ENCODE peak calls at places on chromosomes 2 and 18, in eight cellular contexts. O, R, Z, M, D, E, X and F are unnamed samples.

GRCh38 chr2:24489465-24489864 is 1.6 kb upstream of the NCOA1 start:
- DNase-seq in O (no peak), R (no peak), Z (no peak), M (no peak), D (no peak), E (no peak), X (no peak), F (no peak)

GRCh38 chr2:43169987-43170732 is 56.2 kb downstream of the ZFP36L2 start:
- DNase-seq in O (no peak), R (no peak), Z (no peak), M (no peak), D (no peak), E (peak; percentile 52), X (no peak), F (no peak)

GRCh38 chr2:239793851-239794250 is 231.3 kb downstream of the NDUFA10 start:
- DNase-seq in O (no peak), R (no peak), Z (no peak), M (no peak), D (no peak), E (no peak), X (no peak), F (no peak)

GRCh38 chr18:31860488-31860887 is 82.4 kb downstream of the TRAPPC8 start:
- DNase-seq in O (no peak), R (no peak), Z (no peak), M (no peak), D (no peak), E (no peak), X (no peak), F (no peak)

GRCh38 chr2:178193823-178194599 is at the start of gene OSBPL6:
- DNase-seq in O (peak; percentile 91), R (peak; percentile 13), Z (peak; percentile 84), M (peak; percentile 56), D (peak; percentile 93), E (peak; percentile 94), X (peak; percentile 60), F (peak; percentile 87)

GRCh38 chr2:28454016-28454930 is 41.6 kb upstream of the PLB1 start:
- DNase-seq in O (peak; percentile 80), R (no peak), Z (peak; percentile 28), M (no peak), D (no peak), E (no peak), X (no peak), F (peak; percentile 40)

GRCh38 chr2:37795938-37796337 is 124.5 kb upstream of the CDC42EP3 start:
- DNase-seq in O (peak; percentile 84), R (no peak), Z (no peak), M (no peak), D (no peak), E (no peak), X (peak; percentile 53), F (peak; percentile 91)

GRCh38 chr18:49371786-49372185 is 88.7 kb downstream of the DYM start:
- DNase-seq in O (no peak), R (no peak), Z (no peak), M (no peak), D (no peak), E (no peak), X (no peak), F (peak; percentile 70)

GRCh38 chr2:40458271-40458794 is 6.4 kb upstream of the SLC8A1 start:
- DNase-seq in O (no peak), R (no peak), Z (no peak), M (no peak), D (no peak), E (peak; percentile 20), X (no peak), F (no peak)

GRCh38 chr2:11133238-11133935 is 21.9 kb upstream of the SLC66A3 start:
- DNase-seq in O (no peak), R (no peak), Z (no peak), M (no peak), D (peak; percentile 11), E (peak; percentile 76), X (no peak), F (no peak)

GRCh38 chr2:110732422-110733413 is at the start of gene ACOXL:
- DNase-seq in O (peak; percentile 26), R (no peak), Z (peak; percentile 81), M (no peak), D (no peak), E (peak; percentile 65), X (no peak), F (no peak)

GRCh38 chr2:88464166-88464565 is 11.7 kb upstream of the FOXI3 start:
- DNase-seq in O (no peak), R (no peak), Z (no peak), M (no peak), D (no peak), E (no peak), X (no peak), F (no peak)

GRCh38 chr2:197846789-197847188 is 42.4 kb downstream of the PLCL1 start:
- DNase-seq in O (no peak), R (no peak), Z (no peak), M (no peak), D (peak; percentile 24), E (no peak), X (no peak), F (peak; percentile 42)

GRCh38 chr2:197850882-197851281 is 46.5 kb downstream of the PLCL1 start:
- DNase-seq in O (no peak), R (no peak), Z (no peak), M (no peak), D (peak; percentile 31), E (no peak), X (no peak), F (no peak)

GRCh38 chr2:197846120-197846519 is 41.7 kb downstream of the PLCL1 start:
- DNase-seq in O (no peak), R (no peak), Z (no peak), M (no peak), D (no peak), E (no peak), X (no peak), F (no peak)

GRCh38 chr2:197847666-197848401 is 43.4 kb downstream of the PLCL1 start:
- DNase-seq in O (peak; percentile 45), R (no peak), Z (no peak), M (no peak), D (no peak), E (no peak), X (no peak), F (no peak)

DNA sequence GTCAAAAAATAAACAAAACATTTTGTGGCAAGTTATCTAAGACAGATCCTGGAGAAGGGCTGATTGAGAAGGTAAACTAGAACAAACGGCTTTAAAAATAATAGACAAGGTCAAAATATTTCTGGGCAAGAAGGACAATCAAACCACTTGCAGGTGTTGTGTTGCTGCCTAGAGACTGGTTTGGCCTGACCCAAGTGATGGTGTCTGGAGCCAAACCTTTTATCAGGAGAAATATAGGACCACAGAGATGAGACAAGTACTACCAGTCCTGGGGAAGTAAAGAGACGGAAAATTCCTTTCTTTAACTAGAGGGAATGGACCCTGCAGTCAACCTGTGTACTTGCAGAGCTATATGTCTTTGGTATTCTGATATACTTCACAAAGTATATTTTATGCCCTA is 44.2 kb downstream of the PLCL1 start:
- DNase-seq in O (no peak), R (no peak), Z (no peak), M (no peak), D (no peak), E (no peak), X (no peak), F (no peak)
- H3K4me3 ChIP-seq in O (no peak overlapping the region), R (no peak overlapping the region), Z (no peak overlapping the region), M (no peak overlapping the region), D (no peak overlapping the region), E (no peak overlapping the region), X (no peak overlapping the region), F (no peak overlapping the region)

DNA sequence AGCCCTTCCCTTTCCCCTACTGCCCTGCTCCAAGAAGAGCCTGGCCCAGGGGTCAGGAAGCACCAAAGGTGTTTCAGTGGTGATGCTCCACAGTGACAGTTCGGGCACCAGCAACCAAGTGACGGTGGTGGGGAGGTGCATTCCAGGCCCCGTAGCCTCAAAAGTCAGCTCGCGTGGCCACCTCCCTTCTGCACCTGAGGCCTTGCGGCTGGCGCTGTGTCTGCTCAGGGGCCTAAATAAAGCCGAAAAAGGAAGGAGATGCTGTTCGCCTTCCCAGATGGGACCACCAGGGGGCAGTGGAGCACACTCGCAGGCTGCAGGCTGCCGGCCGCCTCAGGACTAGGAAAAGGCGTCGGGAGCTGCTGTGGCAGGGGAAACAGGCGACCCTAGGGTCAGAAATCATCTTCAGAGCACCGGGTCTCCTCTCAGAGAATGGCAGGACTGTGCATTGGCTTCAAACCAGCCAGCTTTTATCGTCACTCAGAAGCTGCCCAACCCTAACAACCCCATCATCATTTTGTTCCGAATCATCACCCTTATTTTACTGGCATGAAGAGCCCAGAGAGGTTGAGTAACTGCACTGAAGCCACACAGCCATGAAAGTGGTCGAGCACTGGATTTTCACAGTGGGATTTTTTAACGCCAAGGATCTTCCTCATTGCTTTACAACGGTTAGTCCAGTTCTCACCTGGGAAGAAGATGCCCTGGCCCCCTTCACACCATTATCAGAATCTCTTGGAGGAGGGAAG is 213.0 kb upstream of the CELF4 start:
- DNase-seq in O (peak; percentile 13), R (peak; percentile 30), Z (peak; percentile 21), M (peak; percentile 13), D (peak; percentile 57), E (peak; percentile 88), X (peak; percentile 4), F (peak; percentile 19)
- TF ChIP-seq CTCF in O (peak; percentile 74), R (peak; percentile 79), Z (peak; percentile 50), M (peak; percentile 53), D (peak; percentile 61), E (peak; percentile 94), X (peak; percentile 69), F (peak; percentile 64)

GRCh38 chr2:105796791-105797190 is 52.1 kb downstream of the NCK2 start:
- DNase-seq in O (peak; percentile 51), R (no peak), Z (no peak), M (no peak), D (no peak), E (no peak), X (no peak), F (peak; percentile 11)
- H3K4me3 ChIP-seq in O (no peak overlapping the region), R (no peak overlapping the region), Z (no peak overlapping the region), M (no peak overlapping the region), D (no peak overlapping the region), E (no peak overlapping the region), X (no peak overlapping the region), F (no peak overlapping the region)

DNA sequence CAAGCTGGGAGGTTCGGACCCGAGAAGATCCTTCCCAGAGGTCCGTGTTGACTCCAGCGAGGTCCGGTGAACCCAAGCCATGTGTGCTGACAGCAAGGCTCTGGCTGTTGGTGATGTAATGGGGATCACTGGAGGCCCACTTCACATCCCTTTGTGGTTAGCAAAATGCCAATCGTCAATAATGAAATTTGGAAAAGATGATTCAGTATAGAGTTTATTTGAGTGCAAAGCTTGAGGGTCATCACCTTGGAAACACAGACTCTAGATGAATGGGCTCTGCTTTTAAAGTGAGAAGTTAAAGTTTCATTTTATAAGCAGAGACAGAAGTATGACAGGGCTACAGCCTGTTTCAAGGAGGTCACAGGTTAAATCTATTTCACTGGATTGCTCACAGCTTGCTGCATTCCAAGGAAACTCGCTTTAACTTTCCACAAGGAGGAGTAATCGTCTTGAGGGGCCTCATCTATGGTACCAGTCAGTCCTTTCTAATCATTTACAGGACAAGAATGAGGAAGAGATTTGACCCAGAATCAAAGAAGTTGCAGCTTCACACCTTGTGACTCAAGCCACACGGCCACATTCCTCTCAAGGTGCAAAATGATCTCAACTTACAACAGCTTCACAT is 140.5 kb downstream of the TPO start:
- DNase-seq in O (peak; percentile 35), R (no peak), Z (peak; percentile 67), M (peak; percentile 44), D (peak; percentile 66), E (peak; percentile 50), X (peak; percentile 32), F (peak; percentile 84)
- TF ChIP-seq CTCF in O (peak; percentile 32), R (no peak), Z (peak; percentile 46), M (no peak), D (peak; percentile 24), E (peak; percentile 45), X (peak; percentile 39), F (peak; percentile 61)

GRCh38 chr2:163348843-163349395 is 386.9 kb downstream of the FIGN start:
- DNase-seq in O (peak; percentile 23), R (peak; percentile 69), Z (peak; percentile 91), M (peak; percentile 55), D (peak; percentile 84), E (peak; percentile 42), X (no peak), F (peak; percentile 41)
- H3K4me3 ChIP-seq in O (no peak overlapping the region), R (no peak overlapping the region), Z (peak overlapping the region; percentile 57), M (peak overlapping the region; percentile 44), D (no peak overlapping the region), E (peak overlapping the region; percentile 13), X (peak overlapping the region; percentile 22), F (no peak overlapping the region)